ENCODE peak calls at places on chromosomes 5 and 9, in seven cellular contexts. P, A, W, J, Q, H and E are unnamed samples.

GRCh38 chr9:129987047-129987446 is 55.9 kb downstream of the FNBP1 start:
- DNase-seq in P (no peak), Q (no peak), J (no peak), W (no peak), A (no peak), H (no peak), E (no peak)

GRCh38 chr9:36899406-36899805 is 134.7 kb downstream of the PAX5 start:
- DNase-seq in J (no peak), A (no peak), Q (no peak), H (no peak), W (no peak), P (no peak), E (no peak)

GRCh38 chr9:126956929-126957686 is 42.5 kb downstream of the RALGPS1 start:
- DNase-seq in Q (no peak), W (peak; percentile 68), A (no peak), H (no peak), P (peak; percentile 67), J (no peak), E (peak; percentile 33)

GRCh38 chr5:151771259-151772028 is at the start of gene G3BP1:
- DNase-seq in P (peak; percentile 100), A (peak; percentile 100), H (peak; percentile 100), W (peak; percentile 100), Q (peak; percentile 100), J (peak; percentile 100), E (peak; percentile 100)

GRCh38 chr5:1547236-1547635 is 23.5 kb upstream of the LPCAT1 start:
- DNase-seq in Q (no peak), H (no peak), P (no peak), W (no peak), A (no peak), J (peak; percentile 26), E (no peak)

GRCh38 chr9:117073539-117074336 is 341.1 kb downstream of the ASTN2 start:
- DNase-seq in J (no peak), A (no peak), W (no peak), H (peak; percentile 42), Q (no peak), P (no peak), E (peak; percentile 3)

GRCh38 chr9:92964981-92965758 is 17.8 kb downstream of the FGD3 start:
- DNase-seq in W (no peak), A (no peak), Q (no peak), P (no peak), J (no peak), H (no peak), E (no peak)

GRCh38 chr5:40503438-40503837 is 176.3 kb upstream of the PTGER4 start:
- DNase-seq in Q (no peak), J (no peak), W (no peak), P (no peak), H (no peak), A (no peak), E (no peak)

GRCh38 chr9:77865385-77865784 is 166.2 kb downstream of the GNAQ start:
- DNase-seq in J (no peak), W (no peak), P (no peak), H (no peak), A (no peak), Q (no peak), E (no peak)

GRCh38 chr5:42531611-42532010 is 108.4 kb downstream of the GHR start:
- DNase-seq in W (no peak), J (no peak), A (no peak), P (no peak), Q (no peak), H (no peak), E (no peak)

GRCh38 chr5:110150199-110150598 is 460.5 kb downstream of the MAN2A1 start:
- DNase-seq in Q (no peak), J (no peak), A (no peak), P (peak; percentile 82), W (peak; percentile 69), H (no peak), E (peak; percentile 80)

GRCh38 chr5:42502613-42503470 is 79.6 kb downstream of the GHR start:
- DNase-seq in J (no peak), W (no peak), P (no peak), A (no peak), Q (no peak), H (no peak), E (no peak)

GRCh38 chr9:71985070-71985956 is 73.9 kb downstream of the C9orf85 start:
- DNase-seq in W (no peak), Q (no peak), J (no peak), P (no peak), A (no peak), H (no peak), E (no peak)

GRCh38 chr9:134372621-134373267 is 46.5 kb downstream of the RXRA start:
- DNase-seq in J (peak; percentile 74), W (no peak), A (peak; percentile 79), H (no peak), Q (no peak), P (peak; percentile 55), E (no peak)

DNA sequence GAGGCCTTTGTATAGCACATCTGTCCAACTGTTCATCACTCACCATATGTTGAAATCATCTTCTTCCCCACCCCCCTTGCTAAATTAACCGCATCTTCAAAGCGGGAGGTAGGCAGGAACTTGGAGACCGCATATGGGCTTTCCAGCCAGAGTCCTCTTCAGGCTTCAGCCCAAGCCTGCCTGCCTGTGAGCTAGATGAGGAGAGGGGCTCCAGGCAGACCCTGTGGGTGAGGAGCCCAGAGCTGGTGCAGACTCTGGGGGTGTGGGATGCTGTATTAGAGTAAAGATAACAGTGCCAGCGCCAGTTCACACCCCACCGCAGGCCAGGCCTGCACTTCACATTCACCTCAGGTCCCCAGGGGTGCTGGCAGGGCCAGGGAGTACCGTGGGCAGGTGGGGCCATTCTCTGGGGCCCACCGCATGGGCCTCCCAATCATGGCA is 16.2 kb downstream of the PRRC2B start:
- DNase-seq in A (no peak), H (no peak), J (no peak), Q (no peak), W (peak; percentile 46), P (peak; percentile 55), E (no peak)
- H3K4me3 ChIP-seq in A (no peak overlapping the region), H (no peak overlapping the region), J (no peak overlapping the region), Q (no peak overlapping the region), W (no peak overlapping the region), P (no peak overlapping the region), E (no peak overlapping the region)

GRCh38 chr5:179817071-179817840 is 3.4 kb upstream of the SQSTM1 start:
- DNase-seq in J (no peak), Q (no peak), A (peak; percentile 70), P (no peak), W (no peak), H (no peak), E (no peak)
- H3K4me3 ChIP-seq in J (peak overlapping the region; percentile 36), Q (peak overlapping the region; percentile 75), A (peak overlapping the region; percentile 99), P (no peak overlapping the region), W (peak overlapping the region; percentile 31), H (peak overlapping the region; percentile 48), E (peak overlapping the region; percentile 45)

DNA sequence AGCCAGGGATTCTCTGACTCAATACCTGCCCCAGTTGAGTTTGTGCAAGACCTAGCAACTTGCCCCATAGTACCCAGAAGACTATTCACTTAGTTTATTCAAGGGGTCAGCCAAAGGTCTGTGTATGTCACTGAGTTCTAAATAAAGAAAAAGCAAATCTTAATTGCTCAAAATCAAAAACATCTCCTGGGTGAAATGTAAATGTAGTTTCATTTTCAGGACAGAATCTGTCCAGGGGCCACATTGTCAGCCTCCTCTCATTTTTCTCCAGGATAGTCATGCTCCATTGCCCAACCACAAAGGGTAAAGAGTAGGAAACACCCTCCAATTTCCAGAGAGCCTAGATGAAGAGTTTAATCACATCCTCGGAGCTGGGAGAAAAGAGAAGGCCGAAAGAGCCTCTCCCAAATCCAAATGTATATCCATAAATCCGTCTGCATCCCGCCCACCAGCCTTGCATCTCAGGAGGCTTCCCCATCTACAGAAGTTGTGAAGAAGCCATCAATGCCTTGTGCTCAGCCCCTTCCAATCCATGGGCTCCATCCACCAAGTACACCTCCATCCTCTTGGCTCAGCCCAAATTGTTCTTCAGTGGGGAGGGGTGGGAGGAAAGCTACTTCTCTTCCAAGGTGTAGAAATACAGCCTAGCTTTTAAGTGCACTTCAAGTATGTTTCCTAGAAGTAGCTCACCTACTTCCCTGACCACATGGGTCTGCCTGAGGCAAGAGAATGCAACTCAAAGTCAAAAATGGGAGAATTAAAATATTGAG is 26.9 kb downstream of the ADAM19 start:
- DNase-seq in P (peak; percentile 93), Q (no peak), A (no peak), H (no peak), W (peak; percentile 83), J (no peak), E (peak; percentile 77)
- H3K4me3 ChIP-seq in P (no peak overlapping the region), Q (no peak overlapping the region), A (no peak overlapping the region), H (no peak overlapping the region), W (no peak overlapping the region), J (no peak overlapping the region), E (peak overlapping the region; percentile 15)

DNA sequence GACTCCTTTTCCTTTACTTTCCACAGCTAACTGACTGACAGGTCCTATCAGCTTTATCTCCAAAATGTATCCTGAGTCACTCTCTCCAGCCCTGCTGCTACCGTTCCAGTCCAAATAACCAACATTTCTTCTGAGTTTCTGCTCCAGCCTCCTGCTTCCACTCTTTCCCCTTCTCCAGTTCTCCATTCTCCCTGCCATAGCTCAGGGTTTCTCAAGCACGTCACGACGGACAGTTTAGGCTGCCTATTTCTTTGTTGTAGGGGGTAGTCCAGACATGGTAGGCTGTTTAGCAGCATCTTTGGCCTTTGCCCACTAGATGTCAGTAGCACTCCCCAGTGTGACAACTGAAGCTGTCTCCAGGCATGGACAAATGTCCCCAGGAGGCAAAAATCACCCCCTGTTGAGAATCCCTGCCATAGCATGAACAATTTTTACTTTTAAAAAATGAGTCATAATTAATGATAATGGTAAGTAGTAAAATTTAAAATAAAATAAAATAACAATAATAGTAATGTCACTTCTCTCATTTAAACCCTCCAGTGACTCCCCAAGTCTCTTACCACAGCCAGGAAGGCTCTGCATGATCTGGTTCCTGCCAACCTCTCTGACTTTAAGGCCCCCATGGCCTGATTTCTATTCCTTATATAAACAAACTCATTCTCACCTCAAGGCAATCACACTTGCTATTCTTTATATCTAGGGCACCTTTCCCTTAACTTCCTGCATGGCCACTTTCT is 105.4 kb upstream of the FER start:
- DNase-seq in H (peak; percentile 35), P (peak; percentile 55), J (peak; percentile 51), Q (no peak), W (peak; percentile 65), A (peak; percentile 52), E (peak; percentile 75)
- H3K4me3 ChIP-seq in H (no peak overlapping the region), P (no peak overlapping the region), J (no peak overlapping the region), Q (peak overlapping the region; percentile 31), W (no peak overlapping the region), A (no peak overlapping the region), E (peak overlapping the region; percentile 22)